ENCODE peak calls at places on chromosomes 5 and 9, in four cellular contexts. X is mesenteric fat pad, Y is OCI-M1, O is NCI-H1105. Q is an unnamed sample.

GRCh38 chr9:35079041-35079425 is 709 bp downstream of the FANCG start:
- DNase-seq in X (no peak), Y (no peak), O (peak; percentile 10), Q (peak; percentile 42)

GRCh38 chr5:173733831-173734491 is 117.5 kb upstream of the BOD1 start:
- DNase-seq in X (no peak), Y (no peak), O (no peak), Q (no peak)

GRCh38 chr9:38066907-38067610 is 2.0 kb downstream of the SHB start:
- DNase-seq in X (peak; percentile 92), Y (peak; percentile 40), O (no peak), Q (peak; percentile 39)

GRCh38 chr5:169263591-169263990 is 37.3 kb downstream of the SLIT3 start:
- DNase-seq in X (no peak), Y (no peak), O (no peak), Q (no peak)

GRCh38 chr9:92763721-92764380 is 782 bp downstream of the BICD2 start:
- DNase-seq in X (no peak), Y (peak; percentile 38), O (no peak), Q (peak; percentile 19)

GRCh38 chr5:54994628-54995027 is 9.2 kb upstream of the ESM1 start:
- DNase-seq in X (no peak), Y (no peak), O (no peak), Q (no peak)

GRCh38 chr9:89442501-89442978 is 55.4 kb downstream of the SEMA4D start:
- DNase-seq in X (no peak), Y (no peak), O (no peak), Q (no peak)

GRCh38 chr9:28445211-28445610 is 871.9 kb upstream of the C9orf72 start:
- DNase-seq in X (no peak), Y (no peak), O (no peak), Q (no peak)

GRCh38 chr5:67393211-67393610 is 196.6 kb upstream of the CD180 start:
- DNase-seq in X (no peak), Y (no peak), O (no peak), Q (no peak)

GRCh38 chr5:75681125-75681830 is 36.0 kb downstream of the POC5 start:
- DNase-seq in X (no peak), Y (peak; percentile 75), O (peak; percentile 11), Q (peak; percentile 37)

GRCh38 chr5:157477814-157478494 is 17.9 kb downstream of the NIPAL4 start:
- DNase-seq in X (no peak), Y (no peak), O (no peak), Q (no peak)

GRCh38 chr5:73844165-73844564 is 218.2 kb downstream of the ARHGEF28 start:
- DNase-seq in X (no peak), Y (no peak), O (no peak), Q (no peak)

GRCh38 chr5:154115314-154115713 is 75.2 kb upstream of the GALNT10 start:
- DNase-seq in X (no peak), Y (no peak), O (no peak), Q (no peak)

GRCh38 chr9:10252174-10252573 is 360.6 kb downstream of the PTPRD start:
- DNase-seq in X (no peak), Y (peak; percentile 100), O (no peak), Q (peak; percentile 79)

GRCh38 chr9:36401179-36401740 is 1.2 kb upstream of the RNF38 start:
- DNase-seq in X (no peak), Y (peak; percentile 95), O (no peak), Q (peak; percentile 94)

GRCh38 chr5:72203251-72203845 is 96.1 kb downstream of the MAP1B start:
- DNase-seq in X (no peak), Y (no peak), O (no peak), Q (no peak)

GRCh38 chr5:74201334-74202081 is 439.0 kb downstream of the ENC1 start:
- DNase-seq in X (no peak), Y (no peak), O (no peak), Q (peak; percentile 88)

GRCh38 chr5:110769282-110769681 is 30.5 kb downstream of the SLC25A46 start:
- DNase-seq in X (no peak), Y (no peak), O (no peak), Q (no peak)

Q was measured in NCI-H1092 treated with DMSO at 0.1 percent for 48 hours.